ENCODE peak calls at places on chromosomes 12 and 14, in seven cellular contexts. One of them, this sample, is unnamed.
A peak's percentile ranks its signal among the peaks of the same experiment; 100 is the strongest.

GRCh38 chr14:90487031-90487430 is 90.2 kb downstream of the CALM1 start:
- DNase-seq in uterus: no peak
- DNase-seq in NCI-H446: peak; percentile 75
- DNase-seq in tibial artery: peak; percentile 55
- DNase-seq in NCI-H774: peak; percentile 70
- DNase-seq in NCI-H2171: peak; percentile 90
- DNase-seq in Calu3: no peak
- DNase-seq in this sample: no peak

GRCh38 chr12:95415451-95415850 is 58.5 kb upstream of the METAP2 start:
- DNase-seq in uterus: no peak
- DNase-seq in NCI-H446: no peak
- DNase-seq in tibial artery: no peak
- DNase-seq in NCI-H774: no peak
- DNase-seq in NCI-H2171: no peak
- DNase-seq in Calu3: no peak
- DNase-seq in this sample: no peak

GRCh38 chr12:79988368-79988767 is 53.5 kb upstream of the PPP1R12A start:
- DNase-seq in uterus: no peak
- DNase-seq in NCI-H446: no peak
- DNase-seq in tibial artery: no peak
- DNase-seq in NCI-H774: no peak
- DNase-seq in NCI-H2171: no peak
- DNase-seq in Calu3: no peak
- DNase-seq in this sample: no peak

GRCh38 chr14:35121026-35121886 is 534 bp downstream of the PPP2R3C start:
- DNase-seq in uterus: peak; percentile 18
- DNase-seq in NCI-H446: no peak
- DNase-seq in tibial artery: no peak
- DNase-seq in NCI-H774: no peak
- DNase-seq in NCI-H2171: no peak
- DNase-seq in Calu3: peak; percentile 5
- DNase-seq in this sample: no peak

GRCh38 chr14:100633406-100633805 is 46.2 kb upstream of the BEGAIN start:
- DNase-seq in uterus: no peak
- DNase-seq in NCI-H446: no peak
- DNase-seq in tibial artery: no peak
- DNase-seq in NCI-H774: no peak
- DNase-seq in NCI-H2171: no peak
- DNase-seq in Calu3: no peak
- DNase-seq in this sample: no peak

GRCh38 chr12:111404362-111405148 is 1.2 kb upstream of the SH2B3 start:
- DNase-seq in uterus: peak; percentile 45
- DNase-seq in NCI-H446: no peak
- DNase-seq in tibial artery: peak; percentile 73
- DNase-seq in NCI-H774: no peak
- DNase-seq in NCI-H2171: no peak
- DNase-seq in Calu3: no peak
- DNase-seq in this sample: no peak

GRCh38 chr12:29889737-29890136 is 106.0 kb upstream of the TMTC1 start:
- DNase-seq in uterus: no peak
- DNase-seq in NCI-H446: peak; percentile 30
- DNase-seq in tibial artery: peak; percentile 72
- DNase-seq in NCI-H774: peak; percentile 3
- DNase-seq in NCI-H2171: no peak
- DNase-seq in Calu3: peak; percentile 19
- DNase-seq in this sample: no peak

GRCh38 chr14:20472566-20473206 is 3.5 kb downstream of the PNP start:
- DNase-seq in uterus: no peak
- DNase-seq in NCI-H446: no peak
- DNase-seq in tibial artery: no peak
- DNase-seq in NCI-H774: no peak
- DNase-seq in NCI-H2171: no peak
- DNase-seq in Calu3: no peak
- DNase-seq in this sample: no peak

GRCh38 chr14:59028476-59029202 is 159.8 kb upstream of the DAAM1 start:
- DNase-seq in uterus: peak; percentile 58
- DNase-seq in NCI-H446: peak; percentile 80
- DNase-seq in tibial artery: no peak
- DNase-seq in NCI-H774: peak; percentile 11
- DNase-seq in NCI-H2171: peak; percentile 21
- DNase-seq in Calu3: peak; percentile 68
- DNase-seq in this sample: no peak

GRCh38 chr14:100903672-100904185 is at the start of gene RTL1:
- DNase-seq in uterus: no peak
- DNase-seq in NCI-H446: no peak
- DNase-seq in tibial artery: peak; percentile 47
- DNase-seq in NCI-H774: no peak
- DNase-seq in NCI-H2171: no peak
- DNase-seq in Calu3: no peak
- DNase-seq in this sample: peak; percentile 43

GRCh38 chr14:103123634-103124500 is 606 bp downstream of the TNFAIP2 start:
- DNase-seq in uterus: peak; percentile 74
- DNase-seq in NCI-H446: no peak
- DNase-seq in tibial artery: peak; percentile 81
- DNase-seq in NCI-H774: no peak
- DNase-seq in NCI-H2171: no peak
- DNase-seq in Calu3: peak; percentile 64
- DNase-seq in this sample: peak; percentile 86

GRCh38 chr12:91381309-91381804 is 198.7 kb upstream of the DCN start:
- DNase-seq in uterus: peak; percentile 38
- DNase-seq in NCI-H446: peak; percentile 49
- DNase-seq in tibial artery: no peak
- DNase-seq in NCI-H774: no peak
- DNase-seq in NCI-H2171: no peak
- DNase-seq in Calu3: peak; percentile 21
- DNase-seq in this sample: no peak

GRCh38 chr12:25313591-25313990 is 62.9 kb upstream of the KRAS start:
- DNase-seq in uterus: no peak
- DNase-seq in NCI-H446: no peak
- DNase-seq in tibial artery: no peak
- DNase-seq in NCI-H774: no peak
- DNase-seq in NCI-H2171: no peak
- DNase-seq in Calu3: no peak
- DNase-seq in this sample: no peak

GRCh38 chr14:105325303-105325702 is 10.8 kb downstream of the PACS2 start:
- DNase-seq in uterus: no peak
- DNase-seq in NCI-H446: no peak
- DNase-seq in tibial artery: no peak
- DNase-seq in NCI-H774: no peak
- DNase-seq in NCI-H2171: no peak
- DNase-seq in Calu3: no peak
- DNase-seq in this sample: no peak

GRCh38 chr14:98278805-98279204 is 993.2 kb downstream of the BCL11B start:
- DNase-seq in uterus: no peak
- DNase-seq in NCI-H446: no peak
- DNase-seq in tibial artery: no peak
- DNase-seq in NCI-H774: no peak
- DNase-seq in NCI-H2171: no peak
- DNase-seq in Calu3: no peak
- DNase-seq in this sample: no peak

GRCh38 chr14:60174352-60175254 is 9.4 kb upstream of the DHRS7 start:
- DNase-seq in uterus: no peak
- DNase-seq in NCI-H446: no peak
- DNase-seq in tibial artery: no peak
- DNase-seq in NCI-H774: no peak
- DNase-seq in NCI-H2171: no peak
- DNase-seq in Calu3: no peak
- DNase-seq in this sample: no peak

GRCh38 chr12:128382946-128383739 is 116.2 kb downstream of the TMEM132C start:
- DNase-seq in uterus: no peak
- DNase-seq in NCI-H446: no peak
- DNase-seq in tibial artery: no peak
- DNase-seq in NCI-H774: no peak
- DNase-seq in NCI-H2171: no peak
- DNase-seq in Calu3: no peak
- DNase-seq in this sample: peak; percentile 41

GRCh38 chr12:25236190-25236589 is 14.5 kb downstream of the KRAS start:
- DNase-seq in uterus: no peak
- DNase-seq in NCI-H446: no peak
- DNase-seq in tibial artery: no peak
- DNase-seq in NCI-H774: no peak
- DNase-seq in NCI-H2171: no peak
- DNase-seq in Calu3: no peak
- DNase-seq in this sample: no peak

GRCh38 chr12:24198070-24198469 is 248.6 kb upstream of the SOX5 start:
- DNase-seq in uterus: no peak
- DNase-seq in NCI-H446: no peak
- DNase-seq in tibial artery: no peak
- DNase-seq in NCI-H774: no peak
- DNase-seq in NCI-H2171: no peak
- DNase-seq in Calu3: no peak
- DNase-seq in this sample: no peak

GRCh38 chr12:40012709-40013108 is 93.2 kb downstream of the SLC2A13 start:
- DNase-seq in uterus: no peak
- DNase-seq in NCI-H446: no peak
- DNase-seq in tibial artery: no peak
- DNase-seq in NCI-H774: no peak
- DNase-seq in NCI-H2171: no peak
- DNase-seq in Calu3: no peak
- DNase-seq in this sample: no peak

GRCh38 chr12:89479982-89480381 is 44.6 kb downstream of the GALNT4 start:
- DNase-seq in uterus: no peak
- DNase-seq in NCI-H446: no peak
- DNase-seq in tibial artery: no peak
- DNase-seq in NCI-H774: no peak
- DNase-seq in NCI-H2171: no peak
- DNase-seq in Calu3: peak; percentile 17
- DNase-seq in this sample: no peak

GRCh38 chr14:76908834-76909233 is 82.6 kb downstream of the LRRC74A start:
- DNase-seq in uterus: no peak
- DNase-seq in NCI-H446: no peak
- DNase-seq in tibial artery: no peak
- DNase-seq in NCI-H774: no peak
- DNase-seq in NCI-H2171: no peak
- DNase-seq in Calu3: no peak
- DNase-seq in this sample: no peak

GRCh38 chr14:90607141-90607540 is 209.1 kb downstream of the TTC7B start:
- DNase-seq in uterus: no peak
- DNase-seq in NCI-H446: no peak
- DNase-seq in tibial artery: no peak
- DNase-seq in NCI-H774: no peak
- DNase-seq in NCI-H2171: no peak
- DNase-seq in Calu3: no peak
- DNase-seq in this sample: no peak

GRCh38 chr14:24701031-24701430 is 67.0 kb upstream of the GZMB start:
- DNase-seq in uterus: no peak
- DNase-seq in NCI-H446: no peak
- DNase-seq in tibial artery: no peak
- DNase-seq in NCI-H774: no peak
- DNase-seq in NCI-H2171: no peak
- DNase-seq in Calu3: no peak
- DNase-seq in this sample: no peak

GRCh38 chr14:105480165-105480564 is 5.5 kb downstream of the CRIP2 start:
- DNase-seq in uterus: no peak
- DNase-seq in NCI-H446: no peak
- DNase-seq in tibial artery: peak; percentile 73
- DNase-seq in NCI-H774: no peak
- DNase-seq in NCI-H2171: no peak
- DNase-seq in Calu3: no peak
- DNase-seq in this sample: no peak

GRCh38 chr14:91580886-91581615 is 70.9 kb upstream of the PPP4R3A start:
- DNase-seq in uterus: no peak
- DNase-seq in NCI-H446: no peak
- DNase-seq in tibial artery: no peak
- DNase-seq in NCI-H774: no peak
- DNase-seq in NCI-H2171: no peak
- DNase-seq in Calu3: no peak
- DNase-seq in this sample: no peak

GRCh38 chr14:92352158-92352985 is 29.4 kb downstream of the SLC24A4 start:
- DNase-seq in uterus: no peak
- DNase-seq in NCI-H446: no peak
- DNase-seq in tibial artery: no peak
- DNase-seq in NCI-H774: no peak
- DNase-seq in NCI-H2171: no peak
- DNase-seq in Calu3: no peak
- DNase-seq in this sample: no peak

GRCh38 chr14:69299286-69300035 is 39.5 kb downstream of the GALNT16 start:
- DNase-seq in uterus: no peak
- DNase-seq in NCI-H446: no peak
- DNase-seq in tibial artery: peak; percentile 16
- DNase-seq in NCI-H774: no peak
- DNase-seq in NCI-H2171: no peak
- DNase-seq in Calu3: peak; percentile 18
- DNase-seq in this sample: peak; percentile 58

GRCh38 chr14:71165121-71165574 is 257.9 kb downstream of the PCNX1 start:
- DNase-seq in uterus: no peak
- DNase-seq in NCI-H446: no peak
- DNase-seq in tibial artery: no peak
- DNase-seq in NCI-H774: no peak
- DNase-seq in NCI-H2171: no peak
- DNase-seq in Calu3: peak; percentile 45
- DNase-seq in this sample: no peak

GRCh38 chr14:35883677-35884293 is 57.6 kb downstream of the BRMS1L start:
- DNase-seq in uterus: no peak
- DNase-seq in NCI-H446: peak; percentile 72
- DNase-seq in tibial artery: no peak
- DNase-seq in NCI-H774: peak; percentile 47
- DNase-seq in NCI-H2171: no peak
- DNase-seq in Calu3: peak; percentile 37
- DNase-seq in this sample: no peak

GRCh38 chr14:24853446-24853845 is 196.5 kb downstream of the STXBP6 start:
- DNase-seq in uterus: no peak
- DNase-seq in NCI-H446: no peak
- DNase-seq in tibial artery: no peak
- DNase-seq in NCI-H774: no peak
- DNase-seq in NCI-H2171: no peak
- DNase-seq in Calu3: no peak
- DNase-seq in this sample: no peak

GRCh38 chr12:62767946-62768345 is 167.0 kb downstream of the PPM1H start:
- DNase-seq in uterus: no peak
- DNase-seq in NCI-H446: no peak
- DNase-seq in tibial artery: no peak
- DNase-seq in NCI-H774: no peak
- DNase-seq in NCI-H2171: no peak
- DNase-seq in Calu3: no peak
- DNase-seq in this sample: no peak

GRCh38 chr12:77808534-77808933 is 22.2 kb upstream of the NAV3 start:
- DNase-seq in uterus: no peak
- DNase-seq in NCI-H446: no peak
- DNase-seq in tibial artery: no peak
- DNase-seq in NCI-H774: no peak
- DNase-seq in NCI-H2171: no peak
- DNase-seq in Calu3: no peak
- DNase-seq in this sample: no peak

GRCh38 chr12:122054842-122055544 is 23.6 kb upstream of the MLXIP start:
- DNase-seq in uterus: no peak
- DNase-seq in NCI-H446: no peak
- DNase-seq in tibial artery: no peak
- DNase-seq in NCI-H774: no peak
- DNase-seq in NCI-H2171: no peak
- DNase-seq in Calu3: no peak
- DNase-seq in this sample: no peak